ENCODE peak calls at places on chromosomes 5 and 9, in ten cellular contexts. S is activated T-cell treated with anti-CD3 and anti-CD28 coated beads for 48 hours; W is GM12892; P is CD4-positive, alpha-beta memory T cell; J is H54; D is T-helper 9 cell; K is PC-9; X is CD4-positive, alpha-beta T cell; N is upper lobe of right lung; U is foreskin fibroblast. Q is an unnamed sample.
A peak's percentile ranks its signal among the peaks of the same experiment; 100 is the strongest.

GRCh38 chr5:154593091-154593490 is 115.1 kb upstream of the HAND1 start:
- DNase-seq in S (no peak), W (no peak), P (no peak), J (no peak), D (no peak), K (no peak), X (no peak), N (no peak), U (peak; percentile 78), Q (no peak)

GRCh38 chr9:129460323-129461261 is 160.3 kb downstream of the C9orf50 start:
- DNase-seq in S (peak; percentile 85), W (peak; percentile 97), P (peak; percentile 80), J (peak; percentile 88), D (peak; percentile 83), K (peak; percentile 94), X (peak; percentile 89), N (peak; percentile 97), U (peak; percentile 100), Q (peak; percentile 86)

GRCh38 chr9:126391713-126392661 is 65.4 kb downstream of the MVB12B start:
- DNase-seq in S (no peak), W (no peak), P (no peak), J (no peak), D (no peak), K (peak; percentile 62), X (no peak), N (no peak), U (no peak), Q (no peak)

GRCh38 chr5:148482697-148483462 is 99.1 kb downstream of the FBXO38 start:
- DNase-seq in S (peak; percentile 47), W (peak; percentile 13), P (peak; percentile 51), J (peak; percentile 31), D (peak; percentile 51), K (peak; percentile 46), X (peak; percentile 40), N (peak; percentile 75), U (peak; percentile 66), Q (no peak)

GRCh38 chr5:158882236-158882635 is 217.5 kb downstream of the EBF1 start:
- DNase-seq in S (no peak), W (no peak), P (no peak), J (no peak), D (no peak), K (no peak), X (no peak), N (no peak), U (no peak), Q (no peak)

GRCh38 chr9:92609142-92609500 is 60.8 kb downstream of the IPPK start:
- DNase-seq in S (no peak), W (no peak), P (no peak), J (no peak), D (no peak), K (no peak), X (no peak), N (no peak), U (peak; percentile 63), Q (no peak)

GRCh38 chr5:131104169-131104775 is 60.8 kb downstream of the HINT1 start:
- DNase-seq in S (no peak), W (no peak), P (no peak), J (no peak), D (no peak), K (no peak), X (no peak), N (no peak), U (peak; percentile 2), Q (no peak)

GRCh38 chr5:150139334-150139733 is 16.3 kb downstream of the PDGFRB start:
- DNase-seq in S (no peak), W (no peak), P (no peak), J (no peak), D (no peak), K (no peak), X (no peak), N (no peak), U (peak; percentile 60), Q (no peak)

GRCh38 chr5:57442080-57442839 is 40.4 kb downstream of the ACTBL2 start:
- DNase-seq in S (no peak), W (no peak), P (no peak), J (peak; percentile 9), D (no peak), K (no peak), X (no peak), N (no peak), U (peak; percentile 95), Q (peak; percentile 65)

GRCh38 chr5:37840036-37840909 is at the start of gene GDNF:
- DNase-seq in S (no peak), W (peak; percentile 15), P (no peak), J (no peak), D (no peak), K (no peak), X (no peak), N (peak; percentile 61), U (peak; percentile 86), Q (peak; percentile 74)

GRCh38 chr5:68320094-68320986 is 104.8 kb downstream of the PIK3R1 start:
- DNase-seq in S (no peak), W (no peak), P (no peak), J (no peak), D (no peak), K (no peak), X (no peak), N (no peak), U (peak; percentile 66), Q (no peak)

GRCh38 chr5:172707285-172708182 is 63.5 kb downstream of the DUSP1 start:
- DNase-seq in S (no peak), W (no peak), P (no peak), J (peak; percentile 61), D (no peak), K (peak; percentile 69), X (no peak), N (peak; percentile 69), U (peak; percentile 90), Q (no peak)

GRCh38 chr5:138366556-138367382 is 14.3 kb downstream of the KDM3B start:
- DNase-seq in S (no peak), W (no peak), P (no peak), J (no peak), D (no peak), K (no peak), X (no peak), N (no peak), U (no peak), Q (no peak)

GRCh38 chr9:111632051-111632450 is 917 bp downstream of the DNAJC25 start:
- DNase-seq in S (no peak), W (no peak), P (peak; percentile 4), J (no peak), D (no peak), K (no peak), X (no peak), N (no peak), U (peak; percentile 13), Q (no peak)

GRCh38 chr5:80711938-80712337 is 57.2 kb upstream of the DHFR start:
- DNase-seq in S (no peak), W (no peak), P (no peak), J (peak; percentile 38), D (no peak), K (peak; percentile 9), X (no peak), N (no peak), U (peak; percentile 26), Q (no peak)

GRCh38 chr9:101365181-101365580 is 19.6 kb downstream of the BAAT start:
- DNase-seq in S (no peak), W (no peak), P (no peak), J (no peak), D (no peak), K (no peak), X (no peak), N (no peak), U (no peak), Q (no peak)

GRCh38 chr9:134066546-134066922 is 1.3 kb downstream of the BRD3 start:
- DNase-seq in S (no peak), W (no peak), P (peak; percentile 16), J (peak; percentile 63), D (no peak), K (no peak), X (no peak), N (peak; percentile 50), U (peak; percentile 52), Q (no peak)

GRCh38 chr9:137809038-137809630 is 68.4 kb upstream of the CACNA1B start:
- DNase-seq in S (no peak), W (peak; percentile 65), P (no peak), J (no peak), D (no peak), K (no peak), X (no peak), N (no peak), U (no peak), Q (no peak)

GRCh38 chr9:113261917-113262671 is 13.3 kb downstream of the CDC26 start:
- DNase-seq in S (no peak), W (no peak), P (no peak), J (no peak), D (no peak), K (no peak), X (no peak), N (no peak), U (no peak), Q (no peak)

GRCh38 chr5:138975098-138975847 is 100.1 kb upstream of the LRRTM2 start:
- DNase-seq in S (no peak), W (no peak), P (no peak), J (no peak), D (no peak), K (no peak), X (no peak), N (no peak), U (peak; percentile 83), Q (no peak)

GRCh38 chr5:141613344-141613743 is 5.5 kb downstream of the DIAPH1 start:
- DNase-seq in S (no peak), W (no peak), P (no peak), J (no peak), D (no peak), K (no peak), X (no peak), N (no peak), U (no peak), Q (no peak)

Q was measured in T1000.